ENCODE peak calls at places on chromosomes 13 and 19, in six cellular contexts. One of them, this sample, is unnamed.

GRCh38 chr13:62829476-62829875 is 1413.8 kb upstream of the PCDH20 start:
- DNase-seq in endodermal cell: no peak
- DNase-seq in AG20443: no peak
- DNase-seq in GM19239: no peak
- DNase-seq in activated gamma-delta T cell treated with Interleukin-2 at 50 U/mL for 16 hours: no peak
- DNase-seq in Daoy: no peak
- DNase-seq in this sample: no peak

GRCh38 chr13:36736119-36736726 is 62.4 kb downstream of the SERTM1 start:
- DNase-seq in endodermal cell: peak
- DNase-seq in AG20443: peak
- DNase-seq in GM19239: peak
- DNase-seq in activated gamma-delta T cell treated with Interleukin-2 at 50 U/mL for 16 hours: peak
- DNase-seq in Daoy: peak
- DNase-seq in this sample: no peak

GRCh38 chr19:28706693-28707092 is 506.3 kb downstream of the UQCRFS1 start:
- DNase-seq in endodermal cell: no peak
- DNase-seq in AG20443: no peak
- DNase-seq in GM19239: no peak
- DNase-seq in activated gamma-delta T cell treated with Interleukin-2 at 50 U/mL for 16 hours: no peak
- DNase-seq in Daoy: no peak
- DNase-seq in this sample: no peak

GRCh38 chr19:31586282-31586681 is 237.0 kb upstream of the TSHZ3 start:
- DNase-seq in endodermal cell: no peak
- DNase-seq in AG20443: no peak
- DNase-seq in GM19239: no peak
- DNase-seq in activated gamma-delta T cell treated with Interleukin-2 at 50 U/mL for 16 hours: no peak
- DNase-seq in Daoy: peak
- DNase-seq in this sample: no peak

GRCh38 chr19:50387176-50387867 is 3.2 kb downstream of the POLD1 start:
- DNase-seq in endodermal cell: no peak
- DNase-seq in AG20443: peak
- DNase-seq in GM19239: no peak
- DNase-seq in activated gamma-delta T cell treated with Interleukin-2 at 50 U/mL for 16 hours: no peak
- DNase-seq in Daoy: peak
- DNase-seq in this sample: no peak

GRCh38 chr19:34482380-34483250 is 1.1 kb downstream of the WTIP start:
- DNase-seq in endodermal cell: peak
- DNase-seq in AG20443: peak
- DNase-seq in GM19239: no peak
- DNase-seq in activated gamma-delta T cell treated with Interleukin-2 at 50 U/mL for 16 hours: no peak
- DNase-seq in Daoy: peak
- DNase-seq in this sample: no peak

GRCh38 chr13:29753593-29754485 is 96.6 kb downstream of the UBL3 start:
- DNase-seq in endodermal cell: no peak
- DNase-seq in AG20443: peak
- DNase-seq in GM19239: no peak
- DNase-seq in activated gamma-delta T cell treated with Interleukin-2 at 50 U/mL for 16 hours: no peak
- DNase-seq in Daoy: no peak
- DNase-seq in this sample: no peak

GRCh38 chr13:95564948-95565347 is 12.4 kb downstream of the CLDN10 start:
- DNase-seq in endodermal cell: no peak
- DNase-seq in AG20443: peak
- DNase-seq in GM19239: no peak
- DNase-seq in activated gamma-delta T cell treated with Interleukin-2 at 50 U/mL for 16 hours: no peak
- DNase-seq in Daoy: peak
- DNase-seq in this sample: no peak

GRCh38 chr19:38433268-38433733 is at the start of gene RYR1:
- DNase-seq in endodermal cell: peak
- DNase-seq in AG20443: peak
- DNase-seq in GM19239: peak
- DNase-seq in activated gamma-delta T cell treated with Interleukin-2 at 50 U/mL for 16 hours: peak
- DNase-seq in Daoy: peak
- DNase-seq in this sample: no peak

GRCh38 chr19:43997631-43998290 is 5.0 kb upstream of the ZNF230 start:
- DNase-seq in endodermal cell: peak
- DNase-seq in AG20443: peak
- DNase-seq in GM19239: no peak
- DNase-seq in activated gamma-delta T cell treated with Interleukin-2 at 50 U/mL for 16 hours: no peak
- DNase-seq in Daoy: peak
- DNase-seq in this sample: no peak

GRCh38 chr19:771332-771785 is 20.4 kb downstream of the MISP start:
- DNase-seq in endodermal cell: peak
- DNase-seq in AG20443: peak
- DNase-seq in GM19239: no peak
- DNase-seq in activated gamma-delta T cell treated with Interleukin-2 at 50 U/mL for 16 hours: no peak
- DNase-seq in Daoy: peak
- DNase-seq in this sample: no peak

GRCh38 chr19:4065430-4066175 is 1.1 kb downstream of the ZBTB7A start:
- DNase-seq in endodermal cell: peak
- DNase-seq in AG20443: peak
- DNase-seq in GM19239: peak
- DNase-seq in activated gamma-delta T cell treated with Interleukin-2 at 50 U/mL for 16 hours: peak
- DNase-seq in Daoy: peak
- DNase-seq in this sample: peak